ENCODE peak calls at places on chromosomes 16 and 17, in five cellular contexts. G, L, J, X and M are unnamed samples.

GRCh38 chr17:33112763-33113162 is 121.1 kb downstream of the SPACA3 start:
- DNase-seq in G (no peak), L (no peak), J (no peak), X (no peak), M (no peak)

GRCh38 chr17:10463402-10463801 is 6.0 kb downstream of the MYH4 start:
- DNase-seq in G (no peak), L (no peak), J (no peak), X (no peak), M (no peak)

GRCh38 chr17:59668816-59669215 is 38.4 kb downstream of the PTRH2 start:
- DNase-seq in G (no peak), L (no peak), J (no peak), X (no peak), M (no peak)

GRCh38 chr17:68640601-68641000 is 39.4 kb upstream of the FAM20A start:
- DNase-seq in G (no peak), L (no peak), J (no peak), X (no peak), M (no peak)

GRCh38 chr16:16014329-16015224 is 65.2 kb downstream of the ABCC1 start:
- DNase-seq in G (no peak), L (no peak), J (peak), X (no peak), M (peak)

GRCh38 chr17:56808503-56808902 is 25.2 kb downstream of the C17orf67 start:
- DNase-seq in G (no peak), L (no peak), J (no peak), X (no peak), M (no peak)

GRCh38 chr17:80246726-80247125 is 13.9 kb upstream of the RNF213 start:
- DNase-seq in G (no peak), L (no peak), J (no peak), X (no peak), M (no peak)

GRCh38 chr17:65697661-65698060 is 136.2 kb upstream of the AXIN2 start:
- DNase-seq in G (no peak), L (no peak), J (no peak), X (no peak), M (no peak)

GRCh38 chr17:76714822-76715461 is 4.2 kb upstream of the MXRA7 start:
- DNase-seq in G (peak), L (peak), J (peak), X (peak), M (no peak)

GRCh38 chr17:40075216-40076100 is 12.7 kb downstream of the THRA start:
- DNase-seq in G (peak), L (no peak), J (peak), X (no peak), M (peak)

GRCh38 chr17:70136131-70136530 is 33.2 kb upstream of the KCNJ2 start:
- DNase-seq in G (no peak), L (no peak), J (no peak), X (no peak), M (no peak)

GRCh38 chr17:6591599-6592158 is 35.3 kb upstream of the PITPNM3 start:
- DNase-seq in G (no peak), L (no peak), J (no peak), X (no peak), M (no peak)

GRCh38 chr17:47993964-47994363 is 23.1 kb downstream of the CDK5RAP3 start:
- DNase-seq in G (no peak), L (no peak), J (no peak), X (no peak), M (no peak)

GRCh38 chr17:79005063-79005861 is 4.3 kb downstream of the CANT1 start:
- DNase-seq in G (no peak), L (no peak), J (peak), X (peak), M (no peak)

GRCh38 chr17:28720247-28720996 is 637 bp downstream of the RPL23A start:
- DNase-seq in G (peak), L (no peak), J (no peak), X (no peak), M (no peak)

GRCh38 chr17:50014471-50015088 is 19.6 kb upstream of the DLX3 start:
- DNase-seq in G (no peak), L (no peak), J (no peak), X (no peak), M (no peak)

GRCh38 chr17:27542841-27543463 is 86.7 kb downstream of the KSR1 start:
- DNase-seq in G (no peak), L (no peak), J (no peak), X (no peak), M (no peak)